ENCODE peak calls at places on chromosome 19, in ten cellular contexts. F is cardiac muscle cell, C is omental fat pad, Y is AG10803, E is heart left ventricle, X is A549, G is sigmoid colon, S is neural crest cell, M is endothelial cell, B is RWPE1. O is an unnamed sample.

GRCh38 chr19:30670011-30670329 is 297.8 kb downstream of the ZNF536 start:
- DNase-seq in F (no peak), C (no peak), Y (no peak), E (no peak), X (no peak), G (no peak), S (no peak), M (no peak), B (no peak), O (no peak)

GRCh38 chr19:907183-907853 is 5.7 kb downstream of the R3HDM4 start:
- DNase-seq in F (no peak), C (no peak), Y (no peak), E (no peak), X (no peak), G (no peak), S (no peak), M (no peak), B (no peak), O (no peak)

GRCh38 chr19:5580116-5580515 is 12.4 kb upstream of the TINCR start:
- DNase-seq in F (no peak), C (no peak), Y (no peak), E (peak; percentile 10), X (no peak), G (no peak), S (no peak), M (no peak), B (no peak), O (no peak)

GRCh38 chr19:31784631-31785237 is 435.5 kb upstream of the TSHZ3 start:
- DNase-seq in F (no peak), C (no peak), Y (no peak), E (no peak), X (no peak), G (no peak), S (no peak), M (no peak), B (no peak), O (no peak)

GRCh38 chr19:51114087-51114714 is 6.0 kb upstream of the CTU1 start:
- DNase-seq in F (no peak), C (no peak), Y (no peak), E (no peak), X (no peak), G (no peak), S (no peak), M (no peak), B (no peak), O (no peak)

GRCh38 chr19:45863840-45864628 is at the start of gene FOXA3:
- DNase-seq in F (peak; percentile 32), C (no peak), Y (no peak), E (peak; percentile 37), X (peak; percentile 71), G (no peak), S (no peak), M (peak; percentile 71), B (no peak), O (no peak)

GRCh38 chr19:30927705-30928104 is 421.5 kb downstream of the TSHZ3 start:
- DNase-seq in F (no peak), C (no peak), Y (no peak), E (no peak), X (no peak), G (no peak), S (no peak), M (no peak), B (no peak), O (no peak)

GRCh38 chr19:574658-575526 is 2.5 kb downstream of the BSG start:
- DNase-seq in F (peak; percentile 56), C (no peak), Y (no peak), E (peak; percentile 78), X (no peak), G (no peak), S (no peak), M (no peak), B (peak; percentile 16), O (peak; percentile 18)

GRCh38 chr19:4115050-4115817 is 8.7 kb downstream of the MAP2K2 start:
- DNase-seq in F (no peak), C (no peak), Y (no peak), E (peak; percentile 71), X (no peak), G (no peak), S (no peak), M (no peak), B (no peak), O (no peak)

GRCh38 chr19:40662925-40663711 is 27.3 kb downstream of the NUMBL start:
- DNase-seq in F (peak; percentile 95), C (peak; percentile 85), Y (peak; percentile 78), E (peak; percentile 91), X (peak; percentile 95), G (peak; percentile 96), S (peak; percentile 96), M (peak; percentile 95), B (peak; percentile 77), O (peak; percentile 97)
- TF ChIP-seq CTCF in F (peak; percentile 85), C (no peak), Y (peak; percentile 74), E (no peak), X (peak; percentile 100), G (peak; percentile 97), S (peak; percentile 98), M (peak; percentile 98), B (peak; percentile 96), O (peak; percentile 98)

GRCh38 chr19:18419699-18420460 is 682 bp downstream of the SSBP4 start:
- DNase-seq in F (no peak), C (no peak), Y (no peak), E (peak; percentile 41), X (no peak), G (no peak), S (no peak), M (no peak), B (no peak), O (no peak)

GRCh38 chr19:18418034-18418724 is 1.0 kb upstream of the SSBP4 start:
- DNase-seq in F (no peak), C (no peak), Y (no peak), E (peak; percentile 61), X (no peak), G (no peak), S (no peak), M (no peak), B (no peak), O (no peak)

GRCh38 chr19:18420931-18421330 is 1.7 kb downstream of the SSBP4 start:
- DNase-seq in F (no peak), C (no peak), Y (no peak), E (no peak), X (no peak), G (no peak), S (no peak), M (no peak), B (no peak), O (no peak)

GRCh38 chr19:18418725-18419194 is 438 bp upstream of the SSBP4 start:
- DNase-seq in F (no peak), C (no peak), Y (peak; percentile 39), E (no peak), X (no peak), G (no peak), S (no peak), M (no peak), B (no peak), O (no peak)

DNA sequence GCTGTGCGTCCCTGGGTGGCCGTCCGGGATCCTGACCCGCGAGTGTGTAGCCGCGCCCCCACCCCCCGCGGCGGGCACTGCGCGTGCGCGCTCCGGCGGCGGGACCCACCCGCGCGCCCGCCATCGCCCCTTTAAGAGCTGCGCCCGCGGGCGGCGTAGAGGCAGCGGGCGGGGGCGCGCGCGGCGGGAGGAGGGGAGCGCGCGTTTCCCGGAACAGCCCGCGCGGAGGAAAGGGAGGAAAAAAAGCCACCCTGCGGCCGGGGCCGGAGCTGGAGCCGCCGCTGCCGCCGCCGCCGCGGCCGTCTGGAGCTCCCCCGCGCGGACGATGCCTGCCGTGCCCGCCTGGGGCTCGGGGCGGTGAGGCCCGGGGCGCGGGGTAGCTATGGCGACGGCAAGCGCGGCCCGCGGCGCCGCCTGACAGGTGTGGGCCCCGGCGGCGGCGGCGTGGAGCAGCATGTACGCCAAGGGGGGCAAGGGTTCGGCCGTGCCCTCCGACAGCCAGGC is at the start of gene SSBP4:
- DNase-seq in F (peak; percentile 90), C (no peak), Y (peak; percentile 76), E (peak; percentile 74), X (peak; percentile 79), G (no peak), S (peak; percentile 67), M (peak; percentile 84), B (peak; percentile 89), O (peak; percentile 77)
- TF ChIP-seq CTCF in F (no peak), C (no peak), Y (no peak), E (no peak), X (peak; percentile 32), G (no peak), S (peak; percentile 58), M (peak; percentile 23), B (peak; percentile 76), O (no peak)

DNA sequence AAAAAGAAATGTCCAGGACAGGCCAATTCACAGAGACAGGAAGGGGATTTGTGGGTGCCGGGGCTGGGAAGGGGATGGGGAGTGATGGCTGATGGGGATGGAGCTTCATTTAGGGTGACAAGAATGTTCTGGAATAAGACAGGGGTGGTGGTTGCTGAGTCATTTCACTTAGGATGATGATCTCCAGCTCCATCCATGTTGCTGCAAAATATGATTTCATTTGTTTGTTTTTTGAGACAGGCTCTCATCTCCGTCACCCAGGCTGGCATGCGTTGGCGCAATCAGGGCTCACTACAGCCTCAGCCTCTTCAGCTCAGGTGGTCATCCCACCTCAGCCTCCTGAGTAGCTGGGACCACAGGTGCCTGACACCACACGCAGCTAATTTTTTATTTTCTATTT is 3.1 kb upstream of the JSRP1 start:
- DNase-seq in F (no peak), C (no peak), Y (no peak), E (no peak), X (peak; percentile 63), G (no peak), S (no peak), M (no peak), B (no peak), O (no peak)
- TF ChIP-seq CTCF in F (no peak), C (no peak), Y (no peak), E (no peak), X (no peak), G (no peak), S (no peak), M (no peak), B (no peak), O (no peak)

GRCh38 chr19:10915511-10916091 is 12.8 kb downstream of the YIPF2 start:
- DNase-seq in F (peak; percentile 56), C (no peak), Y (peak; percentile 97), E (no peak), X (no peak), G (no peak), S (no peak), M (no peak), B (peak; percentile 80), O (no peak)
- TF ChIP-seq CTCF in F (no peak), C (no peak), Y (peak; percentile 61), E (no peak), X (no peak), G (no peak), S (no peak), M (no peak), B (no peak), O (no peak)

DNA sequence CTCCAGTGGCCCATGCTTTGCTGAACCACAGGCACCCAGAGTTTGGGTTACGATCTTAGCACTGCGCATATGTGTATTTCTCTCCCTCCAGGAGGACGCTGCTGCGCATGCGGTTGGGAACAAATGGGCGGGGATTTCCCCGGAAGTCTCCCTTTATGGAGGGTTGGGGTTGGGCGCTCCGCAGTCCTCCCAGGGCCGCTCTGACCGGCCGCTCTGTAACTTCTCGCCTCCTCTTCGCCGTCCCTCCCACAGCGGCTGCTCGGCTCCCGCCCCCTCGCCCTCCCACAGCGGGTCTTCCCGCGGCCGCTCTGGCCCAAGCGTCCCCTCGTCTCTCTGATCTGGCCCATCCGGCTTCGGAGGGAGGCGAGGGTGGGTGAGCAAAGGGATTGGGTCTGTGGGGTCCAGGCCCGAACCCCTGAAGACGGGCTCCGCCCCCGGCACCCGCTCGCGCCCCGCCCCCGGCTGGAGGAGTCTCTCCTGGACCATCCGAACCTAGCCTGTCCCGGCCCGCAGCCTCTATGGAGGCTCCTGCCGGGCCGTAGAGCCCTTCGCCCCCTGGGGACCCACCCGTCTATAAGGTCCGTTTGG is at the start of gene MEGF8:
- DNase-seq in F (peak; percentile 99), C (peak; percentile 94), Y (peak; percentile 99), E (peak; percentile 98), X (peak; percentile 100), G (peak; percentile 99), S (peak; percentile 97), M (peak; percentile 94), B (peak; percentile 98), O (peak; percentile 96)
- TF ChIP-seq CTCF in F (peak; percentile 95), C (no peak), Y (no peak), E (peak; percentile 82), X (no peak), G (no peak), S (peak; percentile 88), M (peak; percentile 14), B (peak; percentile 86), O (peak; percentile 58)